ENCODE peak calls at places on chromosome 11, in six cellular contexts. Q, M, I, G, H and F are unnamed samples.

GRCh38 chr11:129237456-129237855 is 45.3 kb upstream of the ARHGAP32 start:
- DNase-seq in Q (no peak), M (no peak), I (no peak), G (no peak), H (no peak), F (no peak)

GRCh38 chr11:71117311-71117710 is 135.1 kb downstream of the SHANK2 start:
- DNase-seq in Q (no peak), M (no peak), I (no peak), G (no peak), H (no peak), F (no peak)

GRCh38 chr11:46361283-46362145 is 14.3 kb downstream of the DGKZ start:
- DNase-seq in Q (peak), M (no peak), I (peak), G (no peak), H (peak), F (peak)

GRCh38 chr11:71458146-71459070 is 5.4 kb downstream of the NADSYN1 start:
- DNase-seq in Q (peak), M (no peak), I (no peak), G (no peak), H (no peak), F (no peak)

GRCh38 chr11:100777736-100778135 is 90.6 kb downstream of the ARHGAP42 start:
- DNase-seq in Q (no peak), M (no peak), I (no peak), G (no peak), H (no peak), F (no peak)

GRCh38 chr11:65078151-65078550 is 5.7 kb downstream of the CDCA5 start:
- DNase-seq in Q (no peak), M (no peak), I (no peak), G (peak), H (no peak), F (no peak)

GRCh38 chr11:61752925-61753551 is 602 bp downstream of the MYRF start:
- DNase-seq in Q (no peak), M (no peak), I (no peak), G (no peak), H (no peak), F (no peak)

GRCh38 chr11:130480721-130481140 is 32.3 kb downstream of the ADAMTS15 start:
- DNase-seq in Q (no peak), M (no peak), I (no peak), G (no peak), H (peak), F (no peak)

GRCh38 chr11:2846056-2846455 is 39.5 kb downstream of the CDKN1C start:
- DNase-seq in Q (no peak), M (no peak), I (no peak), G (no peak), H (no peak), F (no peak)

GRCh38 chr11:19868281-19868821 is 155.7 kb downstream of the NAV2 start:
- DNase-seq in Q (peak), M (no peak), I (peak), G (no peak), H (no peak), F (peak)

GRCh38 chr11:86578727-86579405 is 93.5 kb downstream of the ME3 start:
- DNase-seq in Q (no peak), M (no peak), I (no peak), G (no peak), H (no peak), F (no peak)

GRCh38 chr11:113341388-113342165 is 27.2 kb downstream of the TTC12 start:
- DNase-seq in Q (no peak), M (no peak), I (no peak), G (no peak), H (no peak), F (no peak)

GRCh38 chr11:77107950-77108349 is 5.3 kb downstream of the OMP start:
- DNase-seq in Q (peak), M (peak), I (no peak), G (no peak), H (no peak), F (no peak)

GRCh38 chr11:33747969-33748368 is 11.7 kb upstream of the CD59 start:
- DNase-seq in Q (no peak), M (no peak), I (no peak), G (no peak), H (no peak), F (no peak)

GRCh38 chr11:124302756-124303155 is 11.0 kb downstream of the OR8D1 start:
- DNase-seq in Q (no peak), M (no peak), I (no peak), G (no peak), H (no peak), F (no peak)

GRCh38 chr11:13335319-13335718 is 57.7 kb downstream of the BMAL1 start:
- DNase-seq in Q (peak), M (no peak), I (peak), G (peak), H (peak), F (peak)

GRCh38 chr11:34537636-34538035 is 24.0 kb upstream of the ELF5 start:
- DNase-seq in Q (no peak), M (no peak), I (no peak), G (no peak), H (peak), F (no peak)

GRCh38 chr11:78886616-78887015 is 312.0 kb upstream of the NARS2 start:
- DNase-seq in Q (no peak), M (no peak), I (no peak), G (no peak), H (no peak), F (no peak)

GRCh38 chr11:68031136-68031459 is 617 bp downstream of the NDUFS8 start:
- DNase-seq in Q (no peak), M (no peak), I (no peak), G (no peak), H (no peak), F (no peak)

GRCh38 chr11:74276581-74276980 is 34.9 kb downstream of the P4HA3 start:
- DNase-seq in Q (no peak), M (no peak), I (no peak), G (no peak), H (no peak), F (no peak)

GRCh38 chr11:122578168-122578825 is 77.2 kb upstream of the UBASH3B start:
- DNase-seq in Q (no peak), M (no peak), I (no peak), G (no peak), H (no peak), F (no peak)

GRCh38 chr11:32561835-32562234 is 21.8 kb upstream of the EIF3M start:
- DNase-seq in Q (no peak), M (no peak), I (no peak), G (no peak), H (no peak), F (no peak)

GRCh38 chr11:64655901-64656601 is 65.0 kb downstream of the SLC22A12 start:
- DNase-seq in Q (no peak), M (no peak), I (no peak), G (no peak), H (peak), F (no peak)

GRCh38 chr11:75668508-75669297 is at the start of gene MAP6:
- DNase-seq in Q (peak), M (no peak), I (peak), G (no peak), H (no peak), F (no peak)